ENCODE peak calls at places on chromosomes 13 and 19, in four cellular contexts. E is nephron progenitor cell, H is WERI-Rb-1, L is progenitor cell of endocrine pancreas. Y is an unnamed sample.

GRCh38 chr19:57068921-57069697 is 50.7 kb upstream of the USP29 start:
- DNase-seq in E (no peak), H (peak), L (no peak), Y (no peak)

GRCh38 chr19:8638078-8638619 is 7.7 kb downstream of the NFILZ start:
- DNase-seq in E (no peak), H (no peak), L (no peak), Y (no peak)

GRCh38 chr19:8254286-8255001 is 45.3 kb downstream of the CERS4 start:
- DNase-seq in E (no peak), H (no peak), L (no peak), Y (no peak)

GRCh38 chr19:55546822-55547614 is 1.7 kb upstream of the SBK3 start:
- DNase-seq in E (no peak), H (peak), L (no peak), Y (peak)

GRCh38 chr19:39745645-39746044 is 7.8 kb upstream of the CLC start:
- DNase-seq in E (no peak), H (no peak), L (no peak), Y (no peak)

GRCh38 chr19:5225486-5226345 is 114.9 kb downstream of the PTPRS start:
- DNase-seq in E (peak), H (peak), L (peak), Y (no peak)

GRCh38 chr19:30379841-30380610 is 7.8 kb downstream of the ZNF536 start:
- DNase-seq in E (no peak), H (no peak), L (no peak), Y (no peak)

GRCh38 chr19:44841255-44841654 is 4.8 kb upstream of the NECTIN2 start:
- DNase-seq in E (no peak), H (no peak), L (no peak), Y (no peak)

GRCh38 chr13:76067850-76068249 is 431.7 kb downstream of the LMO7 start:
- DNase-seq in E (no peak), H (no peak), L (no peak), Y (no peak)

DNA sequence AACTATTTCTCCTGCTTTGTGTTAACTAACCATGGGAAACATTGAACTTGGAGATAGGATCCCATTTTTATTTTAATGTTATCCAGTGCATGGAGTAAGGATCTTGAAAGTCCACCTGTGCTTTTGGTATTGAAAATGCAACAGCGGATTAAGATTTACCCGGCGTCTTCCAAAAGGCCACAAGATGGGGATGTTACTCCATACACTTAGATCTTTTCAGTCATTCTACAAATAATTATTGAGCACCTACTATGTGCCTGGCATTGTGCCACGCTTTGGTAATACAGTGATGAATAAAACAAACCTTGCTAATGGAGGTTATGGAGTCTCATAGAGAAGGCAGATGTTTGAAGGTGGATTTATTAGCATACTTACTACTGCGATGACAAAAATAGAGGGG is 56.9 kb downstream of the RFC3 start:
- DNase-seq in E (no peak), H (no peak), L (no peak), Y (no peak)
- TF ChIP-seq CTCF in E (no peak), H (no peak), L (no peak), Y (no peak)

GRCh38 chr13:77274126-77274525 is 52.8 kb downstream of the MYCBP2 start:
- DNase-seq in E (no peak), H (no peak), L (no peak), Y (no peak)
- TF ChIP-seq CTCF in E (no peak), H (no peak), L (no peak), Y (no peak)

DNA sequence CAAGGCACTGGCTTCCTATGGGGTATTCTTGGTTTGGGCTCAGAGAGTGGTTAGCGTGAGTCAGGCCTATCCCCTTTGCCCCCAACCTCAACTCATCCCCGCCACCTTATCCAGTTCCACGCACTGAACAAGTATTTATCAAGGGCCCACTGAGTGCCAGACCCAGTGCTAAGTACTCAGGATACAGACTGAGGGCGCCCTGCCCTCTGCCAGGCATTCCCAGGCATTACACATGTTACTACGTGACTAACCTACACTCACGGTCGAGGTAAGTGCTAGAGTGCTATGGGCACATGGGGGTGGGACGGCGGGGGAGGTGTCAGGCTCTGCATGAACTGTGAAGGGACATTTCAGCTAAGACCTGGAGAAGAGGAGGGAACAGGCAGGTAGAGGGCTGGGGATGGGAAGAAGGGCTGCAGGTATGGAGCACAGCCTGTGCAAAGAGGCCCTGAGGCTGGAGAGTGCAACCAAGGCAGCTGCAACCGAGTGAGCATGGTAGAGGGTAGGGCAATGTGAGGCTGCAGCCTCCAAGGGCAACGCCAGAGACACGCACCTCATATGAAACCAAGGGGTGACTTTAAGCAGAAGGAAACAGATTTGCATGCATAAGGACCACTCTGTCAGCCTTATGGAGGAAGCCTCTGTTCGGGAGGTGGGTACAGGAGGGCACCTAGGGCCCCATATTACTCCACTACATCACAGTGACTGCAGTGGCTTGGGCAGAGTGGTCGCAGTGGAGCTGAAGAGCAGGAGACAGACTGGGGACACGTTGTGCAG is 22.5 kb downstream of the DHRS12 start:
- DNase-seq in E (no peak), H (no peak), L (no peak), Y (no peak)
- TF ChIP-seq CTCF in E (peak), H (peak), L (peak), Y (no peak)

DNA sequence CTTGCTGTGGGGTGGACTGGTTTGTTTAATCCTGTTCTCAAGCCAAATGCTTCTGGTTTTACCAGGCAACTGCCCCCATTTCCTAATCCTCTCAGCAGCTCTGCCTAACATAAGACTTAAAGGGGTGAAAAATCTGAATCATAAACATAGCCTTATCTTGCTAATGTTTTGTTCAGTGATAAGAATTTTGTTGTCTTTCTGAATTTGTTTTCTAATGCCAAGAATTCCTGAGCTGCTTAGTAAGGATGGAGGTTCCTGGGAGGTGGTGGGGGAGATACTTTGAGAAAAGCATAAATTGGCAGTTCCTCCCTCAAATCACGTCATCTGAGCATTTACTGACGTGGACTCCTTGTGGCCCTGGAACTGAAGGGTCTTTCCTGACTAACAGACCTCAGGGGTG is 42.8 kb downstream of the ING1 start:
- DNase-seq in E (no peak), H (peak), L (no peak), Y (no peak)
- TF ChIP-seq CTCF in E (no peak), H (no peak), L (no peak), Y (no peak)

Y was measured in coronary artery.